ENCODE peak calls at places on chromosome 16, in nine cellular contexts. K, L, Z, M, X, Y, A, N and S are unnamed samples.

GRCh38 chr16:4501071-4501478 is 24.9 kb downstream of the HMOX2 start:
- DNase-seq in Z (no peak), A (no peak), M (peak; percentile 57), X (no peak), K (no peak), Y (no peak), N (peak; percentile 88), L (peak; percentile 58), S (no peak)

GRCh38 chr16:29192329-29193247 is 207.7 kb downstream of the LAT start:
- DNase-seq in M (no peak), N (no peak), L (no peak), A (no peak), X (no peak), Y (no peak), K (peak; percentile 16), Z (no peak), S (no peak)

GRCh38 chr16:49590166-49590871 is 216.7 kb downstream of the C16orf78 start:
- DNase-seq in N (peak; percentile 17), M (no peak), Y (no peak), K (peak; percentile 9), L (no peak), Z (no peak), A (no peak), X (no peak), S (no peak)

GRCh38 chr16:30870904-30871303 is 23.0 kb downstream of the BCL7C start:
- DNase-seq in Z (no peak), M (no peak), X (no peak), L (no peak), N (no peak), Y (no peak), A (no peak), K (no peak), S (no peak)

GRCh38 chr16:81514568-81515258 is 70.1 kb downstream of the CMIP start:
- DNase-seq in N (no peak), Y (no peak), A (no peak), X (no peak), Z (no peak), M (no peak), K (no peak), L (no peak), S (no peak)

GRCh38 chr16:51665599-51665998 is 514.5 kb upstream of the SALL1 start:
- DNase-seq in L (no peak), Y (no peak), A (no peak), Z (no peak), X (no peak), M (no peak), K (no peak), N (no peak), S (no peak)

GRCh38 chr16:55628306-55628968 is 27.4 kb upstream of the SLC6A2 start:
- DNase-seq in A (no peak), M (no peak), N (no peak), X (no peak), K (no peak), L (no peak), Z (no peak), Y (no peak), S (no peak)

GRCh38 chr16:75593825-75594820 is 27.9 kb downstream of the GABARAPL2 start:
- DNase-seq in K (no peak), N (no peak), Z (peak; percentile 68), L (peak; percentile 84), A (peak; percentile 89), X (no peak), Y (no peak), M (peak; percentile 46), S (peak; percentile 49)

GRCh38 chr16:73058221-73058615 is 10.3 kb upstream of the ZFHX3 start:
- DNase-seq in Z (no peak), N (peak; percentile 62), L (no peak), M (peak; percentile 45), K (no peak), Y (no peak), X (no peak), A (no peak), S (no peak)

GRCh38 chr16:15607700-15608396 is 35.1 kb downstream of the MARF1 start:
- DNase-seq in A (peak; percentile 77), Z (no peak), Y (peak; percentile 94), L (no peak), K (no peak), M (peak; percentile 39), N (no peak), X (no peak), S (no peak)

GRCh38 chr16:30903596-30903995 is 7.2 kb downstream of the CTF1 start:
- DNase-seq in Z (no peak), N (no peak), A (no peak), K (no peak), M (peak; percentile 61), X (no peak), L (no peak), Y (peak; percentile 25), S (peak; percentile 55)

GRCh38 chr16:2008009-2008526 is 1.6 kb downstream of the ZNF598 start:
- DNase-seq in M (peak; percentile 72), X (no peak), Z (peak; percentile 68), Y (no peak), N (no peak), K (no peak), L (peak; percentile 82), A (peak; percentile 86), S (no peak)

GRCh38 chr16:54930034-54930938 is at the start of gene IRX5:
- DNase-seq in Z (peak; percentile 94), N (peak; percentile 92), X (peak; percentile 71), K (peak; percentile 84), L (peak; percentile 12), M (peak; percentile 96), A (peak; percentile 86), Y (peak; percentile 57), S (peak; percentile 39)

GRCh38 chr16:70724146-70725023 is 38.5 kb upstream of the MTSS2 start:
- DNase-seq in Y (no peak), Z (no peak), M (no peak), X (no peak), N (no peak), K (no peak), L (no peak), A (no peak), S (no peak)

GRCh38 chr16:81095653-81095952 is 592 bp downstream of the GCSH start:
- DNase-seq in Y (no peak), X (no peak), A (no peak), K (no peak), M (no peak), Z (no peak), N (no peak), L (peak; percentile 2), S (no peak)

GRCh38 chr16:77919761-77920415 is 102.5 kb upstream of the CLEC3A start:
- DNase-seq in L (no peak), A (no peak), K (no peak), X (no peak), Z (no peak), N (no peak), M (no peak), Y (no peak), S (no peak)

GRCh38 chr16:22216191-22216831 is 10.2 kb downstream of the EEF2K start:
- DNase-seq in Z (no peak), N (no peak), Y (no peak), A (no peak), X (no peak), L (no peak), M (peak; percentile 62), K (no peak), S (peak; percentile 31)

DNA sequence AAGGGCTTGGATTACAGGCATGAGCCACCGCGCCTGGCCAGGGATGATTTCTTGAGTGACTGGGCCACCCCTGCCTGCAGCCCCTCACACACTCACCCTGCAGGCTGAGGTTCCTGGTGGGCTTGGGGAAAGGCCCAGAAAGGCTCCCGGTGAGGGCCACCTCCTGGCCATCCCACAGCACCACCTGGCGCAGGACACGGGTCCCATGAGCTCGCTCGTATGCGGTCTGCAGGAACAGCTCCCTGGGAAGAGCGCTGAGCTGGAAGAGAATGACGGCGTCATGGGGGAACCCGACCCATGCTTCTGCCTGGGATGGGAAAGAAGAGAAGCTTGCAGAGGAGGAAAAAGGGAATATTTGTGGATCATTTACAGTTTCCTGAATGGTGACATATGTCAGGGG is 59.3 kb downstream of the RMI2 start:
- DNase-seq in A (no peak), M (no peak), Y (no peak), Z (no peak), X (no peak), L (no peak), K (no peak), N (no peak), S (no peak)
- H3K4me3 ChIP-seq in A (no peak overlapping the region), M (no peak overlapping the region), Y (no peak overlapping the region), Z (no peak overlapping the region), X (no peak overlapping the region), L (no peak overlapping the region), K (no peak overlapping the region), N (no peak overlapping the region), S (no peak overlapping the region)

DNA sequence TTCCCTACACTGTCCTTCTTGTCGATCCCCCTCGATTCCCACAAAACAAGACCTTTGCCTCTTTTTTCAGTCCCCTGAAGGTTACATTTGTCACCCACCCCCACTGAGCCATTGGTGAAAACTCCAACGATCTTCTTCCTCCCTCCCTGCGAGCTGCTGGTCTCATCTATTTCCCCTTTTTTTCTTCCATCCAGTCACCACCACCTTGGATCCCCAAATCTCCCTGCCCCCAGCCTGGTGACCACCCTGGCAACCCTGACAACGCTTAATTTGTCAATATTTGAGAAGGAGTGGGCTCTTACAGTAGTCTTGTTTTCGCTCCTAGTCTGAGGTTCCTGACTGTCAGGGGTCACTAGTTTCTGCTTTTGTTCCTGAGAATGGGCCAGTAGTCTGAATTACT is 62.9 kb downstream of the SMPD3 start:
- DNase-seq in X (no peak), L (no peak), Z (no peak), N (no peak), A (no peak), Y (no peak), K (no peak), M (no peak), S (no peak)
- H3K4me3 ChIP-seq in X (no peak overlapping the region), L (no peak overlapping the region), Z (no peak overlapping the region), N (peak overlapping the region; percentile 25), A (no peak overlapping the region), Y (no peak overlapping the region), K (no peak overlapping the region), M (no peak overlapping the region), S (no peak overlapping the region)

GRCh38 chr16:325375-326155 is 27.0 kb downstream of the AXIN1 start:
- DNase-seq in Y (no peak), N (no peak), K (no peak), Z (no peak), L (no peak), X (no peak), M (no peak), A (no peak), S (no peak)
- H3K4me3 ChIP-seq in Y (no peak overlapping the region), N (peak overlapping the region; percentile 31), K (no peak overlapping the region), Z (no peak overlapping the region), L (no peak overlapping the region), X (no peak overlapping the region), M (no peak overlapping the region), A (no peak overlapping the region), S (peak overlapping the region; percentile 24)

DNA sequence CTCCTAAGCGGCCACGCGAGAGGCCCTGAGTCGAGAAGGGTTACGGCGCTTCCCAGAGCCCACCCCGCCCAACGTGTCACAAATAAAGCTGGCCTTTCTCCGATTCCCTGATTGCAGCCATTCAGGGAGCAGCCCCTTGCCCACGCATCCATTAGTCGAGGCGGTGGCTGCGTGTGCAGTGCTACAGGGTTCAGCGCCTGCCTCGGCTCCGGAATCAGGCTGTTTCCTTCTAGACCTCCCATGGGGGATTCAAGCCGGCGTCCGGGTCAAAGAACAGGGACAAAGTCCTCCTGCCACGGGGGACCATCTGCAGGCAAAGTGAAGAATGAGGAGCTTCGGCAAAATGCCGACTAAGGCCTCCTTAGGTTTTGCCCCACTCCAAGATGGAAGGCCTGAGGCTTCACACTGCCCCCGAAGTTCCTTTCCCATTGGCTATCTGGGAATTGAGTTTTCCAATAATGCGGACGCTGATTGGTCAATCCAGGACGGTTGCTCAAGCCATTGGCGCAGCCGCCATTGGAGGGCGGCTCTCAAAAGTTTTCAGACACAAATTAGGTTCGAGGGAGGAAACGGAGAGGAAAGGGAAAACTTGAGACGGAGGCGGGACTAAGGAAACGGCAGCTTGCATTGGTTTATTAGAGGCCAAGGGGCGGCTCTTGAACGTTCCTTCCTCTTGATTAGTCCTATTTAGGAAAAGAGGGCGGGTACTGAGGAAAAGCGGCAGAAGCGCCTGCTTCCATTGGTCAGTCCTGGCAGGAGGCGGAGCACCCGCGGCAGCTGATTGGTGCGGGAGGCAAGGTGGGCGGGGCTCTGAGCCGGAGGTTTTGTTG is 430 bp upstream of the KATNB1 start:
- DNase-seq in M (peak; percentile 100), Y (peak; percentile 99), Z (peak; percentile 100), A (peak; percentile 99), X (peak; percentile 98), K (peak; percentile 99), L (peak; percentile 99), N (peak; percentile 98), S (peak; percentile 99)
- H3K4me3 ChIP-seq in M (peak overlapping the region; percentile 88), Y (peak overlapping the region; percentile 99), Z (peak overlapping the region; percentile 89), A (peak overlapping the region; percentile 96), X (peak overlapping the region; percentile 81), K (peak overlapping the region; percentile 81), L (peak overlapping the region; percentile 87), N (peak overlapping the region; percentile 97), S (peak overlapping the region; percentile 89)